ENCODE peak calls at places on chromosomes 5 and 9, in nine cellular contexts. V is Peyer's patch; E is A673; J is OCI-LY7; M is adrenal gland; Q is left ventricle myocardium inferior; T is stomach; P is psoas muscle; A is CD8-positive, alpha-beta memory T cell. R is an unnamed sample.

GRCh38 chr9:26142201-26142600 is 464.0 kb upstream of the TUSC1 start:
- DNase-seq in V (no peak), E (no peak), J (no peak), M (no peak), Q (no peak), T (no peak), P (no peak), A (no peak), R (no peak)

GRCh38 chr9:128091144-128091543 is 23.1 kb downstream of the SLC25A25 start:
- DNase-seq in V (no peak), E (peak; percentile 82), J (no peak), M (no peak), Q (peak; percentile 64), T (no peak), P (peak; percentile 79), A (no peak), R (peak; percentile 87)

GRCh38 chr9:137255448-137256114 is 454 bp downstream of the NELFB start:
- DNase-seq in V (peak; percentile 39), E (no peak), J (peak; percentile 42), M (no peak), Q (peak; percentile 46), T (no peak), P (peak; percentile 60), A (no peak), R (no peak)

GRCh38 chr5:148014276-148014675 is 49.5 kb upstream of the SPINK5 start:
- DNase-seq in V (no peak), E (no peak), J (no peak), M (no peak), Q (no peak), T (no peak), P (no peak), A (no peak), R (no peak)

GRCh38 chr5:56426658-56427057 is 193.5 kb upstream of the ANKRD55 start:
- DNase-seq in V (no peak), E (no peak), J (no peak), M (no peak), Q (no peak), T (no peak), P (no peak), A (no peak), R (no peak)

GRCh38 chr5:164235176-164235914 is 729.9 kb downstream of the MAT2B start:
- DNase-seq in V (no peak), E (peak; percentile 84), J (no peak), M (no peak), Q (no peak), T (no peak), P (no peak), A (no peak), R (no peak)

GRCh38 chr5:159105318-159106053 is 5.8 kb upstream of the EBF1 start:
- DNase-seq in V (peak; percentile 42), E (no peak), J (no peak), M (no peak), Q (no peak), T (no peak), P (no peak), A (no peak), R (peak; percentile 18)

GRCh38 chr5:38379360-38379827 is 121.0 kb downstream of the EGFLAM start:
- DNase-seq in V (no peak), E (peak; percentile 88), J (no peak), M (peak; percentile 19), Q (no peak), T (no peak), P (no peak), A (no peak), R (no peak)

GRCh38 chr5:119470851-119471451 is 18.7 kb downstream of the HSD17B4 start:
- DNase-seq in V (no peak), E (peak; percentile 56), J (peak; percentile 40), M (no peak), Q (no peak), T (no peak), P (no peak), A (no peak), R (no peak)

GRCh38 chr9:97773723-97774122 is 76.6 kb upstream of the XPA start:
- DNase-seq in V (no peak), E (peak; percentile 39), J (no peak), M (peak; percentile 17), Q (peak; percentile 34), T (peak; percentile 47), P (peak; percentile 23), A (no peak), R (no peak)

GRCh38 chr9:115024925-115025535 is 92.9 kb downstream of the TNC start:
- DNase-seq in V (no peak), E (no peak), J (no peak), M (no peak), Q (no peak), T (no peak), P (no peak), A (no peak), R (no peak)

GRCh38 chr5:123117989-123118388 is 28.9 kb downstream of the PRDM6 start:
- DNase-seq in V (no peak), E (no peak), J (no peak), M (no peak), Q (no peak), T (no peak), P (no peak), A (no peak), R (no peak)

GRCh38 chr9:88782931-88783451 is 208.3 kb upstream of the S1PR3 start:
- DNase-seq in V (no peak), E (no peak), J (no peak), M (no peak), Q (no peak), T (no peak), P (no peak), A (no peak), R (no peak)

GRCh38 chr9:90421786-90422185 is 220.8 kb downstream of the DIRAS2 start:
- DNase-seq in V (no peak), E (no peak), J (no peak), M (no peak), Q (no peak), T (no peak), P (no peak), A (no peak), R (no peak)

GRCh38 chr5:3010301-3010952 is 258.9 kb upstream of the IRX2 start:
- DNase-seq in V (no peak), E (no peak), J (no peak), M (no peak), Q (no peak), T (no peak), P (no peak), A (no peak), R (no peak)

GRCh38 chr9:110440161-110440560 is 102.5 kb upstream of the TXNDC8 start:
- DNase-seq in V (no peak), E (no peak), J (no peak), M (no peak), Q (no peak), T (no peak), P (no peak), A (no peak), R (no peak)

GRCh38 chr5:57207681-57208080 is 33.8 kb downstream of the GPBP1 start:
- DNase-seq in V (no peak), E (no peak), J (no peak), M (peak; percentile 44), Q (peak; percentile 75), T (no peak), P (peak; percentile 20), A (no peak), R (no peak)

GRCh38 chr5:173245319-173246134 is 10.5 kb upstream of the NKX2-5 start:
- DNase-seq in V (no peak), E (no peak), J (no peak), M (no peak), Q (peak; percentile 37), T (no peak), P (no peak), A (no peak), R (no peak)

GRCh38 chr9:91599564-91599963 is 175.9 kb upstream of the NFIL3 start:
- DNase-seq in V (no peak), E (no peak), J (no peak), M (no peak), Q (no peak), T (no peak), P (no peak), A (no peak), R (no peak)

GRCh38 chr5:16385516-16386090 is 80.0 kb downstream of the ZNF622 start:
- DNase-seq in V (no peak), E (no peak), J (no peak), M (no peak), Q (no peak), T (no peak), P (no peak), A (no peak), R (no peak)

GRCh38 chr9:121289554-121290370 is 21.8 kb downstream of the GSN start:
- DNase-seq in V (no peak), E (no peak), J (no peak), M (no peak), Q (no peak), T (no peak), P (no peak), A (no peak), R (no peak)

GRCh38 chr9:72210522-72210921 is 61.3 kb downstream of the GDA start:
- DNase-seq in V (no peak), E (no peak), J (no peak), M (no peak), Q (no peak), T (no peak), P (no peak), A (no peak), R (no peak)

DNA sequence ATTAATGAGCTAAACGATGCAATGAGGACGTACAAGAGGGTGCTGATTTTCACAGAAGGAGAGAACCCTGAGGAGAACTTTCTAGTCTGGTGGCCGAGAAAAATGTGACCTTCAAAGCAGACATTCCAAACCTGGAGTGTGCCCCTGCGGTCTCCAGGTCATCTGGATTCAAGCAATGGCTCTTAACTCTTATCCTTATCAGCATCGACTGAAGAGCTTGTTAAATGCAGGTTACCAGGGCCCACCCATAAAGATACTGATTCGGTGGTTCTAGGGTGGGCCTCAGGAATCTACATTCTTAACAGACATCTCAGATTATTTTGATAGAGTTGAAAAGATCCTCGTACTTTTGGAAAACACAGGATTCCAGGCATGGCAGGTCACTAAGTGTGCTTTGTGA is 103.6 kb upstream of the SAP30L start:
- DNase-seq in V (no peak), E (no peak), J (no peak), M (no peak), Q (no peak), T (no peak), P (no peak), A (no peak), R (no peak)
- H3K4me1 ChIP-seq in V (no peaks in the 10 kb centered on the region), E (no peaks in the 10 kb centered on the region), J (no peaks in the 10 kb centered on the region), M (no peaks in the 10 kb centered on the region), Q (peaks cover 14% of the 10 kb centered on the region), T (no peaks in the 10 kb centered on the region), P (no peaks in the 10 kb centered on the region), A (no peaks in the 10 kb centered on the region), R (no peaks in the 10 kb centered on the region)

GRCh38 chr5:168305281-168305680 is 13.8 kb downstream of the WWC1 start:
- DNase-seq in V (no peak), E (no peak), J (no peak), M (no peak), Q (no peak), T (no peak), P (no peak), A (no peak), R (no peak)
- H3K4me1 ChIP-seq in V (no peaks in the 10 kb centered on the region), E (peaks cover 26% of the 10 kb centered on the region), J (no peaks in the 10 kb centered on the region), M (no peaks in the 10 kb centered on the region), Q (no peaks in the 10 kb centered on the region), T (peaks cover 11% of the 10 kb centered on the region), P (no peaks in the 10 kb centered on the region), A (no peaks in the 10 kb centered on the region), R (no peaks in the 10 kb centered on the region)

GRCh38 chr9:14321517-14322125 is 7.7 kb upstream of the NFIB start:
- DNase-seq in V (no peak), E (no peak), J (peak; percentile 44), M (no peak), Q (no peak), T (no peak), P (no peak), A (no peak), R (no peak)
- H3K4me1 ChIP-seq in V (no peaks in the 10 kb centered on the region), E (peaks cover 51% of the 10 kb centered on the region), J (peaks cover 55% of the 10 kb centered on the region), M (peaks cover 41% of the 10 kb centered on the region), Q (peaks cover 96% of the 10 kb centered on the region), T (peaks cover 15% of the 10 kb centered on the region), P (peaks cover 66% of the 10 kb centered on the region), A (peaks cover 7% of the 10 kb centered on the region), R (no peaks in the 10 kb centered on the region)

GRCh38 chr5:76326559-76327351 is 76.3 kb upstream of the IQGAP2 start:
- DNase-seq in V (no peak), E (peak; percentile 74), J (no peak), M (no peak), Q (no peak), T (no peak), P (no peak), A (no peak), R (no peak)
- H3K4me1 ChIP-seq in V (no peaks in the 10 kb centered on the region), E (peaks cover 50% of the 10 kb centered on the region), J (peaks cover 26% of the 10 kb centered on the region), M (peaks cover 11% of the 10 kb centered on the region), Q (peaks cover 21% of the 10 kb centered on the region), T (peaks cover under 1% of the 10 kb centered on the region), P (peaks cover 3% of the 10 kb centered on the region), A (peaks cover 72% of the 10 kb centered on the region), R (no peaks in the 10 kb centered on the region)

R was measured in uterus.